ENCODE peak calls at places on chromosomes 11 and 22, in five cellular contexts. P is esophagus muscularis mucosa, Q is K562, N is ovary, L is Peyer's patch. A is an unnamed sample.

GRCh38 chr11:49995559-49995958 is 13.2 kb upstream of the OR4C12 start:
- DNase-seq in P (no peak), Q (peak; percentile 84), N (no peak), L (no peak), A (no peak)

GRCh38 chr11:78094250-78094649 is 14.6 kb upstream of the NDUFC2 start:
- DNase-seq in P (no peak), Q (no peak), N (no peak), L (no peak), A (no peak)

GRCh38 chr11:1643146-1643690 is 13.6 kb downstream of the KRTAP5-5 start:
- DNase-seq in P (no peak), Q (no peak), N (no peak), L (no peak), A (no peak)

GRCh38 chr11:67310246-67311050 is 7.1 kb downstream of the SSH3 start:
- DNase-seq in P (no peak), Q (no peak), N (no peak), L (no peak), A (no peak)

GRCh38 chr22:25510926-25511325 is 53.5 kb upstream of the GRK3 start:
- DNase-seq in P (no peak), Q (no peak), N (no peak), L (peak; percentile 69), A (no peak)

GRCh38 chr22:20237480-20238440 is 30.4 kb downstream of the RTN4R start:
- DNase-seq in P (no peak), Q (no peak), N (peak; percentile 65), L (peak; percentile 53), A (no peak)

GRCh38 chr11:58024601-58025091 is 965 bp downstream of the OR9Q1 start:
- DNase-seq in P (no peak), Q (no peak), N (peak; percentile 40), L (peak; percentile 77), A (no peak)

GRCh38 chr11:2208691-2209369 is 37.2 kb upstream of the TH start:
- DNase-seq in P (no peak), Q (no peak), N (no peak), L (peak; percentile 44), A (peak; percentile 79)

GRCh38 chr11:113529606-113530005 is 54.4 kb upstream of the DRD2 start:
- DNase-seq in P (no peak), Q (no peak), N (no peak), L (no peak), A (no peak)

GRCh38 chr11:47756208-47756607 is 10.9 kb downstream of the FNBP4 start:
- DNase-seq in P (no peak), Q (no peak), N (no peak), L (no peak), A (no peak)

GRCh38 chr11:69122642-69123431 is 32.9 kb upstream of the SMIM38 start:
- DNase-seq in P (no peak), Q (peak; percentile 28), N (no peak), L (peak; percentile 86), A (no peak)

GRCh38 chr22:43113516-43114251 is 3.1 kb downstream of the BIK start:
- DNase-seq in P (no peak), Q (no peak), N (no peak), L (no peak), A (no peak)

GRCh38 chr11:11569936-11570491 is 51.8 kb downstream of the GALNT18 start:
- DNase-seq in P (no peak), Q (no peak), N (peak; percentile 30), L (no peak), A (no peak)

GRCh38 chr11:22860241-22860640 is at the start of gene CCDC179:
- DNase-seq in P (no peak), Q (peak; percentile 5), N (no peak), L (no peak), A (no peak)

GRCh38 chr11:65652511-65653228 is 10.0 kb downstream of the RELA start:
- DNase-seq in P (peak; percentile 98), Q (peak; percentile 95), N (peak; percentile 97), L (peak; percentile 98), A (no peak)

GRCh38 chr22:36901411-36902142 is 11.9 kb upstream of the CSF2RB start:
- DNase-seq in P (no peak), Q (no peak), N (no peak), L (no peak), A (no peak)

GRCh38 chr11:123137496-123138270 is 57.4 kb downstream of the CLMP start:
- DNase-seq in P (no peak), Q (no peak), N (peak; percentile 84), L (peak; percentile 73), A (no peak)
- TF ChIP-seq CTCF in P (no peak), Q (no peak), N (no peak), L (no peak), A (no peak)

DNA sequence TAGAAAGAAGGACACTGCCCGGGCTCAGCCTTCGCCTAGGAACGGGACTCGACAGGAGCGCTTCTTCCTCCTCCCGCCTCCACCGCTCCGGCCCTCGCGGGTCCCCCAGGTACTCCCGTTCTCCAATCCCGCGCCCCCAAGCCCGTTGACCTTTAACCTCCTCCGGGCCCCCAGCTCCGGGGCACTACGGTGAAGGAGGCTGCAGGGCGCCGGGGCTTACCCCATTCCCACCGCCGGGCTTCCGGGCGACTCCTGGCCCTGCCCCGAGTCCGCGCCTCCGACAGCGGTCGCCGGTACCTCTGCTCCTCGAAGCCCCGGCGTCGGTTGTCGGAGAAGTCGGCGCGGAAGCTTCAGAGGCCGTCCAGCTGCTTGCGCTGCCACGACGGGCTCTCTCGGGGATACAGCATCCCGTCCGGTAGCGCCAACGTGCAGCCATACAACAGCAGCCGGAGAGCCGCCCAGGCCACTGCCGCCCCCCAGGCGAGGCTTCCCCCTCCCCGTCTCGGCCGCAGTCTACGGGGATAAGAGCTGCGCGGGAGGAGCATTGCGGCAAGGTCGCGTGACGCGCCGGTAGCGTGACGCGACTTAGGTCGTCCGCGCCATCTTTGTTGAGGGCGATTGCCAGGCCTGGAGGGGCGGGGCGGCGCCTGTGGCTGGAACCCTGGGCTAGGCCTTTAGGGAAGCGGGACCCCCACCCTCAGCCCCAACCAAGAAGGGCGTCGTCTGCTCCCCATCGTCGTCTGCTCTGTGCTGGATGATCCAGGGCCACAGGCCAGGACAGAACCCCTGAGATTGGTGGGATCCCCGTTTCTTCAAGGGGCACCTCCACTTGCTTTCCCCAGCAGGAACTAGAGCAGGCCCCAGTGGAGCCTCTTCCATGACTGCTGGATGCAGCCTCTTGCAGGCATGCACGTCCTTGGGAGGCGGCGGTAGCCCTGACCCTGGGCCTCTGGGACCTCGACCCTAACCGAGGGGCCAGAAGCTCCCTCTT is 26.3 kb downstream of the RGL4 start:
- DNase-seq in P (no peak), Q (peak; percentile 92), N (peak; percentile 91), L (peak; percentile 94), A (no peak)
- TF ChIP-seq POLR2A in P (peak; percentile 39), Q (peak; percentile 78), N (peak; percentile 68), L (peak; percentile 90), A (no peak)

GRCh38 chr22:23275751-23276150 is 95.4 kb downstream of the BCR start:
- DNase-seq in P (no peak), Q (peak; percentile 19), N (no peak), L (no peak), A (no peak)
- TF ChIP-seq CTCF in P (no peak), Q (no peak), N (no peak), L (no peak), A (no peak)

GRCh38 chr11:64539239-64539638 is 51.8 kb upstream of the SLC22A12 start:
- DNase-seq in P (no peak), Q (no peak), N (no peak), L (no peak), A (no peak)
- TF ChIP-seq POLR2A in P (no peak), Q (no peak), N (no peak), L (no peak), A (no peak)

GRCh38 chr11:74936087-74936486 is 12.8 kb downstream of the XRRA1 start:
- DNase-seq in P (no peak), Q (peak; percentile 33), N (no peak), L (no peak), A (no peak)

GRCh38 chr11:74936976-74937375 is 11.9 kb downstream of the XRRA1 start:
- DNase-seq in P (no peak), Q (no peak), N (no peak), L (no peak), A (no peak)

GRCh38 chr11:74942073-74942750 is 6.7 kb downstream of the XRRA1 start:
- DNase-seq in P (no peak), Q (no peak), N (no peak), L (no peak), A (no peak)

GRCh38 chr11:74937696-74938475 is 11.0 kb downstream of the XRRA1 start:
- DNase-seq in P (no peak), Q (no peak), N (no peak), L (no peak), A (no peak)

DNA sequence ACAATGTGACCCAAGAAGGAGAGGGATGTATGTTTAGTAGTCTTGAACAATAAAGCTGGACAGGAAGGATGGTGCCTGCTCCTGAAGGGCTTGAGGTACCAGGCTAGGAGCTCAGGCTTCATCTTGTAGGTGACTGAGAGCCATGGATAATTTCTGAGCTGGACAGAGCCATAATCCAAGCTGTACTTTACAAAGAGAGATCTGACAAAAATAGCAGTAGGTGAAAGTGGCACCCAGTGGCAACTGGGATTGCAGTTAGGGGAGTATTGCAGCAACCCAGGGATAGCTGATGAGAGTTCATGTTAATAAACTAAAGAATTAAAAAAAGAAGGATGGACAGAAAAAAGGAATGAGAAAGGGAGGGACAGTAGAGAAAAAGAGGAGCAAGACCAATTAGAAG is 7.4 kb downstream of the XRRA1 start:
- DNase-seq in P (no peak), Q (no peak), N (no peak), L (no peak), A (no peak)
- TF ChIP-seq CTCF in P (no peak), Q (no peak), N (no peak), L (no peak), A (no peak)

GRCh38 chr11:60159868-60160267 is 23.0 kb downstream of the MS4A6A start:
- DNase-seq in P (no peak), Q (no peak), N (no peak), L (no peak), A (no peak)
- TF ChIP-seq POLR2A in P (no peak), Q (no peak), N (no peak), L (no peak), A (no peak)